ENCODE peak calls at places on chromosomes 12 and 14, in six cellular contexts. One of them, this sample, is unnamed.

GRCh38 chr12:19896534-19896933 is 457.2 kb downstream of the AEBP2 start:
- DNase-seq in sigmoid colon: no peak
- DNase-seq in left ventricle myocardium inferior: no peak
- DNase-seq in amygdala: no peak
- DNase-seq in Calu3: no peak
- DNase-seq in GM13977: no peak
- DNase-seq in this sample: no peak

GRCh38 chr12:63862187-63863107 is 17.9 kb downstream of the SRGAP1 start:
- DNase-seq in sigmoid colon: no peak
- DNase-seq in Calu3: peak
- DNase-seq in amygdala: no peak
- DNase-seq in GM13977: no peak
- DNase-seq in left ventricle myocardium inferior: no peak
- DNase-seq in this sample: no peak

GRCh38 chr12:46269429-46270241 is 792 bp upstream of the SLC38A1 start:
- DNase-seq in Calu3: peak
- DNase-seq in GM13977: peak
- DNase-seq in amygdala: no peak
- DNase-seq in sigmoid colon: no peak
- DNase-seq in left ventricle myocardium inferior: no peak
- DNase-seq in this sample: no peak

GRCh38 chr12:64514456-64514855 is 62.5 kb downstream of the TBK1 start:
- DNase-seq in sigmoid colon: no peak
- DNase-seq in left ventricle myocardium inferior: no peak
- DNase-seq in amygdala: no peak
- DNase-seq in Calu3: no peak
- DNase-seq in GM13977: no peak
- DNase-seq in this sample: no peak

GRCh38 chr14:70073924-70074566 is 114.7 kb downstream of the SLC8A3 start:
- DNase-seq in GM13977: peak
- DNase-seq in sigmoid colon: no peak
- DNase-seq in Calu3: peak
- DNase-seq in left ventricle myocardium inferior: no peak
- DNase-seq in amygdala: peak
- DNase-seq in this sample: peak

GRCh38 chr12:97148941-97149559 is 242.0 kb downstream of the NEDD1 start:
- DNase-seq in GM13977: peak
- DNase-seq in Calu3: peak
- DNase-seq in amygdala: peak
- DNase-seq in sigmoid colon: no peak
- DNase-seq in left ventricle myocardium inferior: peak
- DNase-seq in this sample: peak

GRCh38 chr12:56591111-56591510 is 39.0 kb downstream of the BAZ2A start:
- DNase-seq in GM13977: no peak
- DNase-seq in Calu3: no peak
- DNase-seq in left ventricle myocardium inferior: no peak
- DNase-seq in sigmoid colon: no peak
- DNase-seq in amygdala: no peak
- DNase-seq in this sample: no peak

GRCh38 chr14:56127156-56127555 is 8.9 kb downstream of the PELI2 start:
- DNase-seq in amygdala: no peak
- DNase-seq in left ventricle myocardium inferior: no peak
- DNase-seq in sigmoid colon: no peak
- DNase-seq in Calu3: no peak
- DNase-seq in GM13977: no peak
- DNase-seq in this sample: no peak

GRCh38 chr14:22039938-22040780 is 366.5 kb upstream of the OR4E1 start:
- DNase-seq in GM13977: no peak
- DNase-seq in amygdala: no peak
- DNase-seq in Calu3: peak
- DNase-seq in left ventricle myocardium inferior: no peak
- DNase-seq in sigmoid colon: no peak
- DNase-seq in this sample: no peak

GRCh38 chr14:51020024-51020710 is 74.7 kb downstream of the TRIM9 start:
- DNase-seq in amygdala: no peak
- DNase-seq in left ventricle myocardium inferior: no peak
- DNase-seq in GM13977: no peak
- DNase-seq in sigmoid colon: no peak
- DNase-seq in Calu3: no peak
- DNase-seq in this sample: no peak

GRCh38 chr12:52901715-52902541 is 2.9 kb downstream of the KRT8 start:
- DNase-seq in Calu3: no peak
- DNase-seq in amygdala: no peak
- DNase-seq in left ventricle myocardium inferior: no peak
- DNase-seq in GM13977: no peak
- DNase-seq in sigmoid colon: no peak
- DNase-seq in this sample: no peak

GRCh38 chr14:73369433-73369832 is 88.9 kb downstream of the NUMB start:
- DNase-seq in left ventricle myocardium inferior: no peak
- DNase-seq in sigmoid colon: no peak
- DNase-seq in Calu3: no peak
- DNase-seq in GM13977: no peak
- DNase-seq in amygdala: no peak
- DNase-seq in this sample: no peak

GRCh38 chr12:67394600-67394999 is 125.4 kb downstream of the CAND1 start:
- DNase-seq in sigmoid colon: peak
- DNase-seq in Calu3: no peak
- DNase-seq in left ventricle myocardium inferior: peak
- DNase-seq in amygdala: no peak
- DNase-seq in GM13977: no peak
- DNase-seq in this sample: no peak

GRCh38 chr12:89244536-89244935 is 107.8 kb downstream of the DUSP6 start:
- DNase-seq in GM13977: peak
- DNase-seq in Calu3: no peak
- DNase-seq in sigmoid colon: no peak
- DNase-seq in left ventricle myocardium inferior: no peak
- DNase-seq in amygdala: no peak
- DNase-seq in this sample: no peak

GRCh38 chr14:61615743-61616523 is 79.4 kb upstream of the HIF1A start:
- DNase-seq in Calu3: no peak
- DNase-seq in left ventricle myocardium inferior: no peak
- DNase-seq in GM13977: no peak
- DNase-seq in sigmoid colon: no peak
- DNase-seq in amygdala: no peak
- DNase-seq in this sample: no peak

GRCh38 chr12:80778005-80778541 is 61.4 kb downstream of the MYF5 start:
- DNase-seq in left ventricle myocardium inferior: peak
- DNase-seq in amygdala: no peak
- DNase-seq in sigmoid colon: peak
- DNase-seq in Calu3: peak
- DNase-seq in GM13977: peak
- DNase-seq in this sample: peak

GRCh38 chr12:90653051-90653450 is 301.9 kb downstream of the CCER1 start:
- DNase-seq in left ventricle myocardium inferior: no peak
- DNase-seq in Calu3: no peak
- DNase-seq in amygdala: no peak
- DNase-seq in GM13977: no peak
- DNase-seq in sigmoid colon: no peak
- DNase-seq in this sample: no peak

GRCh38 chr12:76455582-76456345 is 103.8 kb downstream of the OSBPL8 start:
- DNase-seq in amygdala: no peak
- DNase-seq in sigmoid colon: no peak
- DNase-seq in left ventricle myocardium inferior: no peak
- DNase-seq in Calu3: peak
- DNase-seq in GM13977: peak
- DNase-seq in this sample: no peak

GRCh38 chr14:95163666-95164065 is 6.3 kb upstream of the DICER1 start:
- DNase-seq in sigmoid colon: no peak
- DNase-seq in left ventricle myocardium inferior: no peak
- DNase-seq in Calu3: no peak
- DNase-seq in amygdala: no peak
- DNase-seq in GM13977: no peak
- DNase-seq in this sample: no peak

GRCh38 chr12:1220127-1221092 is 229.4 kb downstream of the ERC1 start:
- DNase-seq in amygdala: no peak
- DNase-seq in GM13977: no peak
- DNase-seq in sigmoid colon: no peak
- DNase-seq in Calu3: no peak
- DNase-seq in left ventricle myocardium inferior: no peak
- DNase-seq in this sample: no peak

GRCh38 chr12:72365151-72365550 is 93.0 kb downstream of the TRHDE start:
- DNase-seq in Calu3: no peak
- DNase-seq in sigmoid colon: no peak
- DNase-seq in amygdala: no peak
- DNase-seq in left ventricle myocardium inferior: no peak
- DNase-seq in GM13977: no peak
- DNase-seq in this sample: no peak

GRCh38 chr12:68007466-68007865 is 18.2 kb downstream of the IFNG-AS1 start:
- DNase-seq in Calu3: no peak
- DNase-seq in left ventricle myocardium inferior: no peak
- DNase-seq in GM13977: no peak
- DNase-seq in sigmoid colon: no peak
- DNase-seq in amygdala: no peak
- DNase-seq in this sample: no peak

GRCh38 chr12:473863-474577 is 14.3 kb downstream of the B4GALNT3 start:
- DNase-seq in Calu3: no peak
- DNase-seq in sigmoid colon: no peak
- DNase-seq in left ventricle myocardium inferior: no peak
- DNase-seq in GM13977: no peak
- DNase-seq in amygdala: no peak
- DNase-seq in this sample: no peak

GRCh38 chr14:69090187-69090789 is 62.6 kb downstream of the DCAF5 start:
- DNase-seq in sigmoid colon: no peak
- DNase-seq in amygdala: no peak
- DNase-seq in left ventricle myocardium inferior: no peak
- DNase-seq in Calu3: peak
- DNase-seq in GM13977: no peak
- DNase-seq in this sample: no peak